ENCODE peak calls at places on chromosomes 6 and 20, in ten cellular contexts. K is lung, Y is sigmoid colon, V is Peyer's patch, R is body of pancreas, B is thyroid gland, E is H9, I is tibial artery, S is kidney, U is GM23248. D is an unnamed sample. For H3K9me3, the result is how much of the 10 kb centered on the place peaks cover.

GRCh38 chr20:44830995-44831394 is 20.6 kb upstream of the RIMS4 start:
- DNase-seq in K (no peak), Y (no peak), V (no peak), R (no peak), B (no peak), E (no peak), I (no peak), S (no peak), U (no peak), D (no peak)

GRCh38 chr6:160088069-160088773 is 33.4 kb upstream of the SLC22A1 start:
- DNase-seq in K (peak), Y (peak), V (no peak), R (peak), B (peak), E (peak), I (peak), S (no peak), U (peak), D (no peak)

GRCh38 chr6:106927531-106928398 is 46.8 kb downstream of the CD24 start:
- DNase-seq in K (no peak), Y (no peak), V (no peak), R (peak), B (peak), E (peak), I (no peak), S (no peak), U (peak), D (no peak)

GRCh38 chr6:33807606-33808005 is 3.8 kb upstream of the MLN start:
- DNase-seq in K (no peak), Y (no peak), V (no peak), R (no peak), B (no peak), E (no peak), I (no peak), S (peak), U (no peak), D (no peak)

GRCh38 chr6:4155848-4156466 is 20.6 kb upstream of the ECI2 start:
- DNase-seq in K (peak), Y (peak), V (peak), R (peak), B (peak), E (peak), I (peak), S (no peak), U (peak), D (peak)

GRCh38 chr6:141164042-141164748 is 968.5 kb upstream of the GJE1 start:
- DNase-seq in K (no peak), Y (no peak), V (no peak), R (peak), B (peak), E (no peak), I (no peak), S (no peak), U (no peak), D (no peak)

GRCh38 chr20:53034899-53035298 is 62.7 kb downstream of the TSHZ2 start:
- DNase-seq in K (no peak), Y (no peak), V (no peak), R (no peak), B (no peak), E (no peak), I (no peak), S (no peak), U (no peak), D (no peak)

GRCh38 chr6:7687145-7688113 is 38.5 kb upstream of the BMP6 start:
- DNase-seq in K (no peak), Y (no peak), V (no peak), R (no peak), B (no peak), E (no peak), I (no peak), S (no peak), U (no peak), D (no peak)

GRCh38 chr6:74731921-74732320 is 473.9 kb downstream of the COL12A1 start:
- DNase-seq in K (no peak), Y (no peak), V (no peak), R (no peak), B (no peak), E (no peak), I (no peak), S (no peak), U (peak), D (no peak)

GRCh38 chr6:30163090-30163917 is at the start of gene TRIM15:
- DNase-seq in K (no peak), Y (no peak), V (no peak), R (no peak), B (no peak), E (peak), I (no peak), S (no peak), U (peak), D (no peak)

GRCh38 chr6:36834576-36835293 is 4.5 kb downstream of the CPNE5 start:
- DNase-seq in K (no peak), Y (no peak), V (no peak), R (no peak), B (no peak), E (no peak), I (no peak), S (no peak), U (no peak), D (no peak)

GRCh38 chr6:14053776-14054175 is 63.8 kb upstream of the CD83 start:
- DNase-seq in K (no peak), Y (no peak), V (no peak), R (no peak), B (no peak), E (no peak), I (no peak), S (no peak), U (peak), D (no peak)

GRCh38 chr6:16200231-16200941 is 38.0 kb upstream of the GMPR start:
- DNase-seq in K (no peak), Y (no peak), V (no peak), R (no peak), B (peak), E (no peak), I (no peak), S (no peak), U (peak), D (no peak)

GRCh38 chr6:30810813-30811329 is 66.5 kb upstream of the IER3 start:
- DNase-seq in K (no peak), Y (no peak), V (no peak), R (no peak), B (no peak), E (peak), I (no peak), S (no peak), U (no peak), D (no peak)

GRCh38 chr20:50921055-50921454 is 10.2 kb downstream of the ADNP start:
- DNase-seq in K (no peak), Y (no peak), V (no peak), R (no peak), B (no peak), E (no peak), I (no peak), S (no peak), U (peak), D (no peak)

GRCh38 chr6:155340464-155341129 is 26.3 kb upstream of the TFB1M start:
- DNase-seq in K (no peak), Y (no peak), V (no peak), R (no peak), B (no peak), E (peak), I (no peak), S (no peak), U (peak), D (no peak)

GRCh38 chr6:115814907-115815306 is 245.8 kb downstream of the FRK start:
- DNase-seq in K (no peak), Y (no peak), V (no peak), R (no peak), B (no peak), E (no peak), I (no peak), S (no peak), U (no peak), D (no peak)

GRCh38 chr20:23419995-23420901 is 1.0 kb downstream of the NAPB start:
- DNase-seq in K (peak), Y (peak), V (peak), R (peak), B (peak), E (no peak), I (no peak), S (peak), U (peak), D (peak)

GRCh38 chr6:5398530-5398929 is 137.2 kb downstream of the FARS2 start:
- DNase-seq in K (no peak), Y (no peak), V (no peak), R (no peak), B (no peak), E (no peak), I (no peak), S (no peak), U (peak), D (no peak)

GRCh38 chr20:38021373-38021772 is 11.9 kb downstream of the TTI1 start:
- DNase-seq in K (no peak), Y (no peak), V (no peak), R (no peak), B (no peak), E (no peak), I (no peak), S (no peak), U (peak), D (no peak)

GRCh38 chr20:46348231-46348803 is 40.0 kb upstream of the CDH22 start:
- DNase-seq in K (no peak), Y (no peak), V (no peak), R (peak), B (peak), E (peak), I (no peak), S (peak), U (peak), D (no peak)

GRCh38 chr20:35601021-35601973 is 14.3 kb upstream of the SPAG4 start:
- DNase-seq in K (peak), Y (peak), V (peak), R (peak), B (peak), E (peak), I (peak), S (peak), U (peak), D (peak)

GRCh38 chr6:135115411-135116293 is 61.0 kb upstream of the HBS1L start:
- DNase-seq in K (no peak), Y (no peak), V (no peak), R (no peak), B (no peak), E (no peak), I (no peak), S (no peak), U (no peak), D (no peak)

GRCh38 chr20:37686762-37687477 is 6.9 kb upstream of the CTNNBL1 start:
- DNase-seq in K (no peak), Y (no peak), V (no peak), R (no peak), B (no peak), E (no peak), I (no peak), S (no peak), U (peak), D (no peak)

GRCh38 chr6:137025786-137026730 is 18.7 kb downstream of the IL20RA start:
- DNase-seq in K (no peak), Y (no peak), V (no peak), R (no peak), B (no peak), E (no peak), I (no peak), S (no peak), U (no peak), D (no peak)

GRCh38 chr6:52022675-52023074 is 64.7 kb downstream of the PKHD1 start:
- DNase-seq in K (no peak), Y (no peak), V (no peak), R (no peak), B (no peak), E (no peak), I (no peak), S (no peak), U (no peak), D (no peak)

GRCh38 chr20:35012227-35013069 is 56.8 kb downstream of the MYH7B start:
- DNase-seq in K (no peak), Y (no peak), V (no peak), R (peak), B (no peak), E (peak), I (peak), S (no peak), U (no peak), D (no peak)

GRCh38 chr6:169171010-169171409 is 82.6 kb downstream of the THBS2 start:
- DNase-seq in K (no peak), Y (no peak), V (no peak), R (no peak), B (no peak), E (peak), I (no peak), S (no peak), U (no peak), D (no peak)

GRCh38 chr6:106159531-106159940 is 73.4 kb downstream of the PRDM1 start:
- DNase-seq in K (no peak), Y (no peak), V (no peak), R (no peak), B (no peak), E (no peak), I (no peak), S (no peak), U (peak), D (no peak)

GRCh38 chr6:164247106-164247505 is 832.6 kb downstream of the QKI start:
- DNase-seq in K (no peak), Y (no peak), V (no peak), R (no peak), B (no peak), E (no peak), I (no peak), S (no peak), U (peak), D (no peak)

GRCh38 chr20:8855315-8855714 is 213.6 kb upstream of the PLCB4 start:
- DNase-seq in K (no peak), Y (peak), V (no peak), R (peak), B (peak), E (no peak), I (no peak), S (no peak), U (peak), D (no peak)

GRCh38 chr6:32949113-32949512 is 3.8 kb downstream of the HLA-DMA start:
- DNase-seq in K (no peak), Y (no peak), V (no peak), R (no peak), B (no peak), E (no peak), I (no peak), S (no peak), U (no peak), D (no peak)

GRCh38 chr20:41392871-41393704 is 26.5 kb upstream of the EMILIN3 start:
- DNase-seq in K (no peak), Y (peak), V (no peak), R (peak), B (peak), E (no peak), I (peak), S (peak), U (peak), D (no peak)

GRCh38 chr6:11806561-11807317 is 28.1 kb upstream of the ADTRP start:
- DNase-seq in K (no peak), Y (no peak), V (no peak), R (no peak), B (no peak), E (no peak), I (no peak), S (no peak), U (no peak), D (no peak)

GRCh38 chr6:2028457-2029038 is 216.9 kb downstream of the GMDS start:
- DNase-seq in K (no peak), Y (no peak), V (no peak), R (no peak), B (no peak), E (no peak), I (no peak), S (no peak), U (no peak), D (no peak)

GRCh38 chr6:112054520-112055160 is 736 bp downstream of the CCN6 start:
- DNase-seq in K (no peak), Y (no peak), V (no peak), R (no peak), B (no peak), E (no peak), I (no peak), S (no peak), U (peak), D (no peak)

GRCh38 chr20:13221673-13222318 is 722 bp downstream of the ISM1 start:
- DNase-seq in K (peak), Y (peak), V (no peak), R (peak), B (peak), E (peak), I (peak), S (peak), U (peak), D (peak)

GRCh38 chr6:26159417-26160273 is 72.4 kb downstream of the HFE start:
- DNase-seq in K (no peak), Y (no peak), V (no peak), R (no peak), B (no peak), E (no peak), I (no peak), S (no peak), U (peak), D (no peak)

GRCh38 chr6:111736005-111736607 is 130.4 kb upstream of the TRAF3IP2 start:
- DNase-seq in K (no peak), Y (no peak), V (no peak), R (no peak), B (no peak), E (no peak), I (no peak), S (no peak), U (peak), D (no peak)

DNA sequence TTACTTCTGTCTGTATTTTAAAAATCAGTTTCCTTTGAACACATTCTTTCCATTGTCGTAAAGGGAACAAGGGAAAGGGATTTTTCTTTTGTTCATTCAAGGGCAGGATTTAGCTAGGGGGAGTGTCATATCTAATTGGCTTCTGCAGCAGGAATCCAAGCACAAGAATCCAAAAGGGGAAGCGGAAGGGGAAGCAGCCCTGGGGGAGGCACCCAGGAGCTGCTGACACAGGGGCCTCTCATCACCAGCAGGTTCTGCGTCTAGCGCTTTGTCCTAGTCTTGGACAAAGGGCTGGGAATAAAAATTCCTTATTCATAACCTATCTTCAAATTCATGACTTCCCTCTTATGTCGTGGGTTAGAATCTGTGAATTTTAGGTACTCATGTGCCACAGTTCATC is 13.7 kb downstream of the RIPK1 start:
- DNase-seq in K (no peak), Y (no peak), V (no peak), R (peak), B (no peak), E (no peak), I (peak), S (no peak), U (no peak), D (no peak)
- H3K9me3 ChIP-seq in K (under half), Y (under half), V (under half), R (under half), B (under half), E (under half), I (under half), S (under half), U (under half), D (under half)

GRCh38 chr6:125480146-125480545 is 178.4 kb upstream of the HDDC2 start:
- DNase-seq in K (no peak), Y (no peak), V (no peak), R (no peak), B (no peak), E (no peak), I (no peak), S (no peak), U (no peak), D (no peak)

GRCh38 chr6:125477141-125477540 is 175.4 kb upstream of the HDDC2 start:
- DNase-seq in K (no peak), Y (no peak), V (no peak), R (no peak), B (no peak), E (no peak), I (no peak), S (no peak), U (no peak), D (no peak)

GRCh38 chr6:125480571-125480970 is 178.8 kb upstream of the HDDC2 start:
- DNase-seq in K (no peak), Y (no peak), V (no peak), R (no peak), B (no peak), E (no peak), I (no peak), S (no peak), U (no peak), D (no peak)

GRCh38 chr6:125481056-125481455 is 179.3 kb upstream of the HDDC2 start:
- DNase-seq in K (no peak), Y (no peak), V (no peak), R (no peak), B (no peak), E (no peak), I (no peak), S (no peak), U (no peak), D (no peak)

DNA sequence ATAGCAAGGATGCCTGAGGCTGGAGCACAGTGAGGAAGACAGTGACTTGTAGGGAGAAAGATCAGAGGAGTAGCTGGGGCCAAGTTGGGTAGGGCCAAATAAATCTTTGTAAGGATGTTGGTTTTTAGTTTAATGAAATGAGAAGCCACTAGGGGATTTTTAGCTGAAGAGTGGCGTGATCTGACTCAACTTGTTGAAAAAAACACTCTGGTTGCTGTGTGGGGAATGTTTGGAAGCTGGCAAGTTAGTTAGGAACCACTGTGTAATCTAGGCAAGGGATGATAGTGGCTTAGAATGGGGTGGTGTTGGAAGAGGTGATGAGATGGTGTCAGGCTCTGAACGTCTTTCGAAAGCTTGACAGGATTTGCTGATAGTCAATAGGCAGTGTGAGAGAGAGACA is 176.1 kb upstream of the HDDC2 start:
- DNase-seq in K (no peak), Y (no peak), V (no peak), R (no peak), B (no peak), E (no peak), I (no peak), S (no peak), U (no peak), D (no peak)
- H3K9me3 ChIP-seq in K (under half), Y (under half), V (under half), R (under half), B (under half), E (under half), I (under half), S (under half), U (under half), D (under half)

DNA sequence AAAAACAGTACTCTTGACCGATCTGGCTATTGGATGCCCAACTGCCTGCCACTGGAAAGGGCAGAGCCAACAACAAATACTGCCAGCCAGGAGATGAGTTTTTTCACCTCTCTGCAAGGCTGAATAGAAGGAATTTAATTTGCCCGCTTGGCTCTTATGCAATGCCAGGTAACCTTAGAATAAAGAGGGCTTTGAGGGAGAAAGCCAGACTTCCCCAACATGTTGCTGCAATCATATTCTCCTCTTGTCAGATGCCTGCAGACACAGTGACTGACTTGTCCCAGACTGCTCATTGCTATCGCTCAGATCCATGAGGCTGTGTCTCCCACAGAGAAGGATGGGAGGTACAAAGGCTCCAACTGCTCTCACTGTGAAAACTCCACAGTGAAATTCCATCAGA is 517.1 kb upstream of the ID4 start:
- DNase-seq in K (no peak), Y (no peak), V (no peak), R (no peak), B (peak), E (no peak), I (no peak), S (no peak), U (no peak), D (no peak)
- H3K9me3 ChIP-seq in K (under half), Y (under half), V (under half), R (under half), B (under half), E (under half), I (under half), S (under half), U (under half), D (under half)

GRCh38 chr6:110551088-110551487 is 74.7 kb upstream of the SLC22A16 start:
- DNase-seq in K (no peak), Y (no peak), V (no peak), R (no peak), B (no peak), E (no peak), I (no peak), S (no peak), U (no peak), D (no peak)
- H3K9me3 ChIP-seq in K (under half), Y (under half), V (under half), R (under half), B (under half), E (under half), I (under half), S (under half), U (under half), D (under half)

GRCh38 chr6:22194188-22194921 is 102.5 kb downstream of the PRL start:
- DNase-seq in K (no peak), Y (no peak), V (no peak), R (no peak), B (no peak), E (no peak), I (no peak), S (no peak), U (peak), D (no peak)
- H3K9me3 ChIP-seq in K (under half), Y (under half), V (under half), R (under half), B (under half), E (under half), I (under half), S (under half), U (under half), D (under half)

D was measured in effector memory CD4-positive, alpha-beta T cell.